ENCODE peak calls at places on chromosomes 3 and 15, in four cellular contexts. V is trophoblast cell, P is mesendoderm, Y is prostate gland. S is an unnamed sample.
A peak's percentile ranks its signal among the peaks of the same experiment; 100 is the strongest.

GRCh38 chr15:50884583-50884982 is 23.9 kb upstream of the AP4E1 start:
- DNase-seq in V (peak; percentile 53), P (no peak), Y (no peak), S (peak; percentile 8)

GRCh38 chr3:51961607-51962569 is 5.4 kb downstream of the PCBP4 start:
- DNase-seq in V (no peak), P (no peak), Y (no peak), S (no peak)

GRCh38 chr15:52054381-52054780 is 35.4 kb downstream of the MAPK6 start:
- DNase-seq in V (peak; percentile 60), P (no peak), Y (no peak), S (no peak)

GRCh38 chr3:29140706-29141105 is 140.2 kb upstream of the RBMS3 start:
- DNase-seq in V (no peak), P (no peak), Y (no peak), S (peak; percentile 14)

GRCh38 chr3:156761713-156762575 is 64.2 kb upstream of the LEKR1 start:
- DNase-seq in V (no peak), P (no peak), Y (no peak), S (no peak)

GRCh38 chr3:185401319-185401955 is 38.5 kb downstream of the MAP3K13 start:
- DNase-seq in V (no peak), P (no peak), Y (no peak), S (no peak)

GRCh38 chr3:182389041-182389815 is 404.1 kb upstream of the ATP11B start:
- DNase-seq in V (no peak), P (no peak), Y (no peak), S (no peak)

GRCh38 chr3:189507856-189508255 is 123.3 kb upstream of the TP63 start:
- DNase-seq in V (peak; percentile 27), P (no peak), Y (no peak), S (no peak)

GRCh38 chr3:194374930-194375329 is 5.4 kb upstream of the LRRC15 start:
- DNase-seq in V (no peak), P (no peak), Y (no peak), S (no peak)

GRCh38 chr15:98887976-98888375 is 119.6 kb downstream of the PGPEP1L start:
- DNase-seq in V (no peak), P (no peak), Y (no peak), S (no peak)

GRCh38 chr15:43514241-43515057 is 3.0 kb upstream of the MAP1A start:
- DNase-seq in V (peak; percentile 48), P (peak; percentile 76), Y (no peak), S (no peak)

GRCh38 chr3:149657796-149658443 is at the start of gene WWTR1:
- DNase-seq in V (peak; percentile 91), P (peak; percentile 98), Y (peak; percentile 98), S (peak; percentile 92)

GRCh38 chr3:14118400-14119165 is 6.1 kb downstream of the CHCHD4 start:
- DNase-seq in V (no peak), P (no peak), Y (peak; percentile 89), S (no peak)

GRCh38 chr3:45055032-45055410 is 28.9 kb downstream of the CLEC3B start:
- DNase-seq in V (peak; percentile 67), P (no peak), Y (no peak), S (peak; percentile 64)

GRCh38 chr3:134333522-134334181 is 40.6 kb downstream of the AMOTL2 start:
- DNase-seq in V (peak; percentile 95), P (peak; percentile 99), Y (no peak), S (peak; percentile 81)

GRCh38 chr3:129764090-129764489 is 129.4 kb downstream of the TMCC1 start:
- DNase-seq in V (no peak), P (no peak), Y (no peak), S (no peak)

S was measured in AG08395.